ENCODE peak calls at places on chromosomes 2 and 18, in eight cellular contexts. S, O, M, H, U, X, Q and V are unnamed samples.
A peak's percentile ranks its signal among the peaks of the same experiment; 100 is the strongest.

GRCh38 chr2:64021578-64021977 is 2.4 kb upstream of the VPS54 start:
- DNase-seq in Q (no peak), S (peak; percentile 53), O (peak; percentile 48), X (no peak), U (no peak), M (no peak), H (no peak), V (no peak)

GRCh38 chr2:110647777-110648176 is 30.1 kb downstream of the BUB1 start:
- DNase-seq in M (no peak), O (no peak), U (no peak), S (no peak), Q (no peak), H (no peak), X (no peak), V (no peak)

GRCh38 chr18:40529478-40529877 is 1425.6 kb upstream of the PIK3C3 start:
- DNase-seq in O (no peak), M (no peak), U (no peak), H (no peak), Q (no peak), X (no peak), S (peak; percentile 1), V (peak; percentile 1)

GRCh38 chr2:31429759-31430438 is 15.4 kb upstream of the XDH start:
- DNase-seq in O (peak; percentile 41), Q (peak; percentile 11), S (no peak), H (no peak), M (peak; percentile 7), X (no peak), U (no peak), V (no peak)

GRCh38 chr2:56522605-56523089 is 338.9 kb downstream of the CCDC85A start:
- DNase-seq in U (peak; percentile 41), M (no peak), Q (no peak), O (peak; percentile 49), X (no peak), H (peak; percentile 72), S (no peak), V (no peak)

GRCh38 chr2:240372051-240372450 is 63.4 kb upstream of the GPC1 start:
- DNase-seq in M (no peak), X (no peak), H (no peak), O (no peak), S (no peak), Q (no peak), U (no peak), V (no peak)

GRCh38 chr2:26241928-26242436 is 2.5 kb downstream of the HADHA start:
- DNase-seq in H (no peak), S (no peak), Q (no peak), O (no peak), U (no peak), X (no peak), M (no peak), V (no peak)

GRCh38 chr2:121210691-121211090 is 74.3 kb downstream of the TFCP2L1 start:
- DNase-seq in H (no peak), S (no peak), X (peak; percentile 92), U (peak; percentile 71), O (peak; percentile 54), M (no peak), Q (peak; percentile 82), V (peak; percentile 82)

GRCh38 chr18:62616331-62616805 is 93.5 kb downstream of the ZCCHC2 start:
- DNase-seq in M (no peak), Q (no peak), X (no peak), O (no peak), U (no peak), S (no peak), H (peak; percentile 52), V (no peak)

GRCh38 chr2:38474833-38475566 is 97.9 kb upstream of the ATL2 start:
- DNase-seq in M (no peak), O (no peak), H (no peak), X (no peak), Q (no peak), S (no peak), U (no peak), V (no peak)

GRCh38 chr2:86078801-86079545 is 26.7 kb downstream of the POLR1A start:
- DNase-seq in X (peak; percentile 35), M (peak; percentile 30), O (peak; percentile 69), S (peak; percentile 68), H (peak; percentile 50), U (no peak), Q (peak; percentile 44), V (peak; percentile 50)

GRCh38 chr2:212237350-212238095 is 301.1 kb downstream of the ERBB4 start:
- DNase-seq in M (no peak), H (no peak), X (no peak), O (no peak), U (no peak), S (no peak), Q (no peak), V (no peak)

GRCh38 chr2:100011272-100011711 is 131.1 kb downstream of the AFF3 start:
- DNase-seq in H (no peak), Q (no peak), M (no peak), X (no peak), O (no peak), U (no peak), S (no peak), V (no peak)

GRCh38 chr2:164388511-164388910 is 232.8 kb downstream of the GRB14 start:
- DNase-seq in X (no peak), S (peak; percentile 77), O (peak; percentile 64), H (no peak), U (no peak), Q (no peak), M (no peak), V (no peak)

GRCh38 chr2:71933467-71934319 is 214.0 kb downstream of the CYP26B1 start:
- DNase-seq in O (peak; percentile 69), Q (no peak), M (no peak), H (no peak), X (peak; percentile 21), S (no peak), U (no peak), V (no peak)

GRCh38 chr2:191545361-191545760 is 132.6 kb upstream of the NABP1 start:
- DNase-seq in O (no peak), Q (no peak), S (no peak), M (no peak), H (no peak), U (no peak), X (no peak), V (no peak)
- H3K4me1 ChIP-seq in O (no peaks in the 10 kb centered on the region), Q (no peaks in the 10 kb centered on the region), S (no peaks in the 10 kb centered on the region), M (no peaks in the 10 kb centered on the region), H (no peaks in the 10 kb centered on the region), U (no peaks in the 10 kb centered on the region), X (no peaks in the 10 kb centered on the region), V (no peaks in the 10 kb centered on the region)

GRCh38 chr2:101710036-101710689 is 12.7 kb downstream of the MAP4K4 start:
- DNase-seq in S (peak; percentile 28), H (no peak), Q (no peak), X (no peak), U (no peak), M (no peak), O (no peak), V (no peak)
- H3K4me1 ChIP-seq in S (peaks cover 32% of the 10 kb centered on the region), H (peaks cover 97% of the 10 kb centered on the region), Q (peaks cover 16% of the 10 kb centered on the region), X (peaks cover 7% of the 10 kb centered on the region), U (peaks cover 68% of the 10 kb centered on the region), M (peaks cover 91% of the 10 kb centered on the region), O (peaks cover 33% of the 10 kb centered on the region), V (no peaks in the 10 kb centered on the region)

DNA sequence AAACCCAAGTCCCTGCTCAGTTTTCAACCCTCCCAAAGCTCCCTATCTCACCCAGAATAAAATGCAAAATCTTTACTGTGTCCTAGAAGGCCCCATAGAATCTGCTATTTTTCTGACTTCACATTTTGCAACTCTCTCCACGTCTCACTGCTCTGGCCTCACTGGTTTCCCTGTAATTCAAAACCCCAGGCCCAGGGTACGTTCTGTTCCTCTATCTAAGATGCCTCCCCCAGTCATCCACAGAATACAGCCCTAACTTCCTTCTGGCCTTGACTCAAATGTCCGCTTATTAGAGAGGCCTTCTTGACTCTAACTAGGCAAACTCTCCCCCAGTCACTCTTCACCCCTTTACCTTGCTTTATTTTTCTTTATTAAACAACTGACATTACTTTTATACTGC is 42.0 kb downstream of the FAM161A start:
- DNase-seq in U (no peak), X (no peak), Q (no peak), H (no peak), S (no peak), M (no peak), O (no peak), V (no peak)
- H3K4me1 ChIP-seq in U (no peaks in the 10 kb centered on the region), X (no peaks in the 10 kb centered on the region), Q (no peaks in the 10 kb centered on the region), H (peaks cover 2% of the 10 kb centered on the region), S (no peaks in the 10 kb centered on the region), M (no peaks in the 10 kb centered on the region), O (no peaks in the 10 kb centered on the region), V (no peaks in the 10 kb centered on the region)

DNA sequence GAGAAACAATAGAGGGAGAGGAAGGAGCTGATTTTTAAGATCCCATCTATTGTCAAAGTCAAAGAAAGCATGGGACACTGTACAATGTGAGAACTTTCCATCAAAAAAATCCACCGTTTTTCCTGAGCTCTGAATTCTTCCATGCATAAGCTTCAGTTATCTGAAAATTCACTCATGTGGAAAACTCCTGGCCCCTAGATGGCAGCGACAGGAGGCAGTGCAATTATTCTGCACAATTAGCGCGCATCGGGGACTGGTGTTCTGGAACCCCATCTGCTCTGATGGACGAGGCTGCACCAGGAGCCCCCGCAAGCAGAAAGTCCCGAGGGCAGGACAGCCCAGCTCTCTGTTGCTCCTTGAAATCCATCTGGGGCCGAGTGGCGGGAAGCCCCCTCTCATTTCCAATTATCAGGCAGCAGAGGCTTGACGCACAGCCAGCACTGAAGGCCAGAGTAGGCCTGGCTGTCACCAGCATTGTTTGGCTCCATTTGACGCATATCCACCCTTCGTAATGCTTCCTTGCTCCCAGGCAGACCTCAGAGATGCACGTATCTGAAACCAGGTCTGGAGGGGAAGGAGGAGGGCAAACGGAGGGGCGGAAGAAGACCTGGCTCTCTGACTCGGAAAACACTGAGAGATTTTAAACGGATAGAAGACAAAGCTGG is 70.0 kb downstream of the TNS1 start:
- DNase-seq in X (no peak), Q (no peak), U (peak; percentile 59), S (peak; percentile 47), M (no peak), H (peak; percentile 72), O (no peak), V (no peak)
- H3K4me1 ChIP-seq in X (no peaks in the 10 kb centered on the region), Q (peaks cover 60% of the 10 kb centered on the region), U (peaks cover 93% of the 10 kb centered on the region), S (peaks cover 45% of the 10 kb centered on the region), M (no peaks in the 10 kb centered on the region), H (peaks cover 100% of the 10 kb centered on the region), O (peaks cover 91% of the 10 kb centered on the region), V (peaks cover 12% of the 10 kb centered on the region)